ENCODE peak calls at places on chromosomes 16 and 17, in five cellular contexts. Z is AG04449, L is H9, W is Panc1, V is endodermal cell. X is an unnamed sample.

GRCh38 chr17:4858068-4858879 is 25.1 kb downstream of the MINK1 start:
- DNase-seq in Z (no peak), L (peak), W (no peak), V (peak), X (no peak)

GRCh38 chr16:66483689-66484452 is 56.8 kb downstream of the BEAN1 start:
- DNase-seq in Z (no peak), L (peak), W (peak), V (peak), X (no peak)

GRCh38 chr16:49604602-49605001 is 231.0 kb downstream of the C16orf78 start:
- DNase-seq in Z (no peak), L (peak), W (no peak), V (peak), X (no peak)

GRCh38 chr17:55540414-55541091 is 29.3 kb upstream of the SMIM36 start:
- DNase-seq in Z (no peak), L (no peak), W (no peak), V (no peak), X (no peak)

GRCh38 chr16:15993946-15994665 is 44.7 kb downstream of the ABCC1 start:
- DNase-seq in Z (no peak), L (no peak), W (no peak), V (no peak), X (no peak)

GRCh38 chr16:2686912-2687507 is 4.7 kb downstream of the KCTD5 start:
- DNase-seq in Z (no peak), L (no peak), W (no peak), V (no peak), X (no peak)

GRCh38 chr17:3535253-3535995 is 22.2 kb downstream of the TRPV3 start:
- DNase-seq in Z (no peak), L (peak), W (peak), V (peak), X (peak)

GRCh38 chr17:54920819-54921218 is 20.2 kb downstream of the TOM1L1 start:
- DNase-seq in Z (no peak), L (no peak), W (no peak), V (no peak), X (no peak)

DNA sequence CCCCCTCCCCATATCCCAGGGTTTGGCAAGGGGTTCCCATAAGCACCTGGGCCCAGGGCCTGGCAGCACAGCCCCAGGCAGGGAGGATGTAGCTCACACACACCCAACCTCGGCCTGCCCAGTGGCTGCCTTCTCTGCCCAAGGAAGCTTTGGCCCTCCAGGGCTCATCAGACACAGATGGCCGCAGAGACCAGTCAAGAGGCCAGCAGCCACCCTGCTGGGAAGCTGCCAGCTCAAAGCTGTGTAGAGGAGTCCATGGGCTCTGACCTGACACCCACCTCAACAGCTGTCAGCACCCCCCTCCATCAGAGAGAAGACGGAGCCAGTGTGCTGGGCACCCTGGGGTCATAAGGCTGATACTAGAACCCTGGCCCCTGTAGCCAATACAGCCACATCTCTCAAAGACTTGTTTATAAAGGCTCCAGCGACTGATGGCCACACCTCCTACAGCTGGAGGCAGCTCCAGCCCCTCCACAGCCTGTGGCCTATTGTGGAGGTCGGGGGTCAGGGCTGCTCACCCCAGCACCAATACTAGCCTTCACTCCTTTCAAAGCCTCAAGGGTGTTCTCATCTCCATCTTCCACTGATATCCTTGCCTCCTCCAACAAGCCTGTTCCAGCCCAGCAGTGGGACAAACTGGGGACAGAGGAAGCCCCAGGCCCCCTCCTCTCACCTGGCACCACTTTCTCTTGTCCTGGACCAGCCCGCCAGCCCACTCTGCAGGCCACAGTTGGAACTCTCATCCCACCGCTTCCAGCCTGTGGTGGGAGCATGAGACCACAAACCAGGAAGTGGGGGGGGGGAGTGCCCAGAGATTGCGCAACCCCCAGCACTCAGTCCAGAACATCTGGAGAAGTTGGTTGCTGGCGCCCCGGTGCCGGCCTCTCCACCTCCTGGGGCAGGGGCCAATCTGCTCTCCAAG is 2.2 kb upstream of the MPG start:
- DNase-seq in Z (no peak), L (peak), W (no peak), V (peak), X (peak)
- TF ChIP-seq CTCF in Z (peak), L (peak), W (no peak), V (peak), X (peak)

GRCh38 chr16:12215302-12216105 is 239.0 kb downstream of the SNX29 start:
- DNase-seq in Z (no peak), L (peak), W (no peak), V (peak), X (no peak)
- TF ChIP-seq CTCF in Z (peak), L (peak), W (no peak), V (peak), X (peak)

GRCh38 chr17:68785565-68786486 is 169.4 kb downstream of the ABCA8 start:
- DNase-seq in Z (no peak), L (no peak), W (no peak), V (no peak), X (no peak)
- TF ChIP-seq CTCF in Z (no peak), L (no peak), W (peak), V (no peak), X (no peak)

GRCh38 chr17:79028496-79029326 is 4.7 kb downstream of the C1QTNF1 start:
- DNase-seq in Z (no peak), L (no peak), W (no peak), V (peak), X (no peak)
- TF ChIP-seq CTCF in Z (peak), L (peak), W (no peak), V (peak), X (peak)

X was measured in AG09319.